ENCODE peak calls at places on chromosomes 6 and 20, in four cellular contexts. D is CD4-positive, CD25-positive, alpha-beta regulatory T cell; M is Panc1; H is H9. U is an unnamed sample.

GRCh38 chr6:135163440-135163738 is 17.7 kb upstream of the MYB start:
- DNase-seq in D (peak; percentile 64), H (no peak), M (no peak), U (no peak)

GRCh38 chr6:42988486-42989020 is 4.2 kb downstream of the PPP2R5D start:
- DNase-seq in D (no peak), M (no peak), H (no peak), U (no peak)

GRCh38 chr6:30840922-30841643 is 43.2 kb upstream of the DDR1 start:
- DNase-seq in M (no peak), D (no peak), H (no peak), U (no peak)

GRCh38 chr6:81894788-81895221 is 142.3 kb upstream of the TENT5A start:
- DNase-seq in D (no peak), M (no peak), H (no peak), U (peak; percentile 61)

GRCh38 chr6:36907781-36908180 is 22.0 kb downstream of the C6orf89 start:
- DNase-seq in H (no peak), D (no peak), M (no peak), U (peak; percentile 91)

GRCh38 chr20:5073154-5074049 is 46.4 kb downstream of the PCNA start:
- DNase-seq in H (peak; percentile 40), D (no peak), M (no peak), U (peak; percentile 86)

GRCh38 chr6:4370066-4370465 is 234.7 kb upstream of the ECI2 start:
- DNase-seq in M (no peak), H (no peak), D (no peak), U (no peak)

GRCh38 chr6:96795481-96795880 is 41.8 kb downstream of the GPR63 start:
- DNase-seq in H (no peak), M (no peak), D (no peak), U (no peak)

GRCh38 chr6:117346142-117346930 is 79.4 kb downstream of the ROS1 start:
- DNase-seq in H (no peak), D (peak; percentile 28), M (no peak), U (no peak)

GRCh38 chr20:2335096-2335495 is 39.3 kb downstream of the TGM3 start:
- DNase-seq in D (no peak), M (no peak), H (no peak), U (no peak)

GRCh38 chr6:121657972-121658371 is 222.5 kb downstream of the GJA1 start:
- DNase-seq in M (no peak), D (no peak), H (no peak), U (no peak)

GRCh38 chr20:57619053-57619831 is 984 bp downstream of the ZBP1 start:
- DNase-seq in D (peak; percentile 85), H (no peak), M (no peak), U (no peak)

GRCh38 chr20:56925696-56926101 is 296.6 kb downstream of the TFAP2C start:
- DNase-seq in M (no peak), D (no peak), H (no peak), U (no peak)

GRCh38 chr6:136225496-136225895 is 24.6 kb downstream of the MTFR2 start:
- DNase-seq in H (no peak), D (no peak), M (no peak), U (no peak)

GRCh38 chr6:109296305-109296915 is 85.9 kb downstream of the CD164 start:
- DNase-seq in M (no peak), D (no peak), H (no peak), U (no peak)

GRCh38 chr6:69835414-69836179 is 30.8 kb upstream of the COL19A1 start:
- DNase-seq in D (peak; percentile 28), M (peak; percentile 32), H (no peak), U (peak; percentile 24)

GRCh38 chr20:3751664-3752385 is 15.7 kb downstream of the ADISSP start:
- DNase-seq in M (no peak), H (peak; percentile 95), D (peak; percentile 35), U (peak; percentile 70)

GRCh38 chr6:116218866-116219265 is 35.0 kb downstream of the TSPYL4 start:
- DNase-seq in D (no peak), M (no peak), H (no peak), U (no peak)

GRCh38 chr20:31236953-31237352 is 20.5 kb upstream of the DEFB115 start:
- DNase-seq in D (no peak), H (no peak), M (no peak), U (no peak)
- H3K9me3 ChIP-seq in D (peaks cover 85% of the 10 kb centered on the region), H (peaks cover 100% of the 10 kb centered on the region), M (no peaks in the 10 kb centered on the region), U (no peaks in the 10 kb centered on the region)

DNA sequence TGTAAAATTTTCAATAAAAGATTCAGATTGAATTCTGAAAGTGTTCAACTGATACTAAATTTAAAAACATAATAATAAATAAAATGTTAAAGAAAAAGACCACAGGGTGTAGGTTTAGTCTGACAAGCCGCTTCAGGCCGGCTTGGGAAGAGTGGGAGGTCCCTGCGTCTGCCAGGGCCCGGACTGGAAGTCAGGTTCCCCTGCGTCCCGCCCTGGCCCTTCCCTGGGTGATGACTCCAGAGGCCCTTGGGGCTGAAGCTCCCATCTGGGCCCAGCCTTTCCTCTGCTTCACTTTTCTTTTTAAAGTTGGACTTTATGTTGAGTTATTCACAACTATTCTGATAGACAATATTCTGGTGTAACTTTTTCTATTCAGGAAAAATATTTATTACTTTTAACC is 93.3 kb downstream of the SMOC2 start:
- DNase-seq in D (no peak), H (no peak), M (no peak), U (no peak)
- H3K9me3 ChIP-seq in D (no peaks in the 10 kb centered on the region), H (no peaks in the 10 kb centered on the region), M (no peaks in the 10 kb centered on the region), U (no peaks in the 10 kb centered on the region)

DNA sequence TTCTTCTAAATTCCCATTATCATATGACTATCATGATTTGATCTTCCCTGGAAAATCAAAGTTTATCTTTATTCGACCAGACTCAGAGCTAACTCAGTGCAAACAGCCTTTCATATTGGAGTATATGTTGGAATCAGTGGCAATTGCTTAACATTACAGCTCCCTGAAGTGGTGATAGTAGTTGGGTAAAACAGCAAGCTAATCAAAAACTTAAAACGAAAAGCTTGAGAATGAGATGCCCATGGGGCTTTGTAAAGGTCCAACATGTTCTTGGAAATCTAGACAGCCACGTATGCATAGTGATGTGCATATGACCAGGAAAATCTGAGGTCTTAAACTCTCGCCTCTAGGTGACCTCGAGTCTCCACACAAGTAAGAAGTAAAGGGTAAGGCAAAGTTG is 437.6 kb downstream of the KIF16B start:
- DNase-seq in H (no peak), M (no peak), D (no peak), U (no peak)
- H3K9me3 ChIP-seq in H (no peaks in the 10 kb centered on the region), M (no peaks in the 10 kb centered on the region), D (no peaks in the 10 kb centered on the region), U (no peaks in the 10 kb centered on the region)

GRCh38 chr6:168268755-168269154 is 50.8 kb downstream of the DACT2 start:
- DNase-seq in D (no peak), H (no peak), M (no peak), U (no peak)
- H3K9me3 ChIP-seq in D (no peaks in the 10 kb centered on the region), H (no peaks in the 10 kb centered on the region), M (no peaks in the 10 kb centered on the region), U (no peaks in the 10 kb centered on the region)

GRCh38 chr20:60948230-60948629 is 303.8 kb upstream of the CDH4 start:
- DNase-seq in H (no peak), M (no peak), D (no peak), U (no peak)
- H3K9me3 ChIP-seq in H (no peaks in the 10 kb centered on the region), M (no peaks in the 10 kb centered on the region), D (no peaks in the 10 kb centered on the region), U (no peaks in the 10 kb centered on the region)

GRCh38 chr6:9628819-9629218 is 786.1 kb downstream of the TFAP2A start:
- DNase-seq in M (no peak), D (no peak), H (no peak), U (no peak)
- H3K9me3 ChIP-seq in M (peaks cover 4% of the 10 kb centered on the region), D (peaks cover 7% of the 10 kb centered on the region), H (no peaks in the 10 kb centered on the region), U (no peaks in the 10 kb centered on the region)

DNA sequence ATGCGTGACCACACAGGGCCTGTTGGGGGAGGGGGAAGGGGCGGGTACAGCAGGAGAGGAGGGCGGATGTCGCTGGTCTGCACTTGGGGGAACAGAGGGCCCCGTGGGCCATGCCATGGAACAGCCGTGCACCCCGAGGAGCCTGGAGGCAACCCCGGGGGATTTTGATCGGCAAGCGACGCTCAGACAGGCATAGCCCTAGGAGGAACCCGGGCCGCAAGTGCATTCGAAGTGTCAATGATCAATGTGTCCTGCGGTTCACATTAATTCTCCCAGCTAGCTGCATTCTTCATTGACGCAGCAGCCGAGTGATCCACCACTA is 772.8 kb upstream of the DEFB115 start:
- DNase-seq in H (no peak), M (no peak), D (no peak), U (no peak)
- H3K9me3 ChIP-seq in H (peaks cover 53% of the 10 kb centered on the region), M (no peaks in the 10 kb centered on the region), D (no peaks in the 10 kb centered on the region), U (no peaks in the 10 kb centered on the region)

GRCh38 chr6:9647043-9647520 is 767.8 kb downstream of the TFAP2A start:
- DNase-seq in H (no peak), D (no peak), M (no peak), U (no peak)

GRCh38 chr6:9647599-9647998 is 767.3 kb downstream of the TFAP2A start:
- DNase-seq in H (no peak), D (no peak), M (no peak), U (no peak)

GRCh38 chr6:9646346-9647042 is 768.4 kb downstream of the TFAP2A start:
- DNase-seq in M (no peak), H (no peak), D (no peak), U (no peak)
- H3K9me3 ChIP-seq in M (no peaks in the 10 kb centered on the region), H (no peaks in the 10 kb centered on the region), D (no peaks in the 10 kb centered on the region), U (no peaks in the 10 kb centered on the region)

GRCh38 chr6:164505425-164505824 is 804.0 kb downstream of the C6orf118 start:
- DNase-seq in D (no peak), H (no peak), M (no peak), U (no peak)
- H3K9me3 ChIP-seq in D (peaks cover 2% of the 10 kb centered on the region), H (no peaks in the 10 kb centered on the region), M (no peaks in the 10 kb centered on the region), U (no peaks in the 10 kb centered on the region)

GRCh38 chr6:19395316-19395715 is 441.9 kb upstream of the ID4 start:
- DNase-seq in H (no peak), M (no peak), D (no peak), U (no peak)

GRCh38 chr6:19394051-19394450 is 443.1 kb upstream of the ID4 start:
- DNase-seq in H (no peak), M (no peak), D (no peak), U (no peak)

GRCh38 chr6:19394687-19395086 is 442.5 kb upstream of the ID4 start:
- DNase-seq in D (no peak), H (no peak), M (no peak), U (no peak)

GRCh38 chr6:19399406-19399805 is 437.8 kb upstream of the ID4 start:
- DNase-seq in H (no peak), M (no peak), D (no peak), U (no peak)
- H3K9me3 ChIP-seq in H (no peaks in the 10 kb centered on the region), M (no peaks in the 10 kb centered on the region), D (peaks cover 3% of the 10 kb centered on the region), U (no peaks in the 10 kb centered on the region)